ENCODE peak calls at places on chromosomes 5 and 9, in four cellular contexts. U is stimulated activated CD8-positive, alpha-beta memory T cell treated with anti-CD3 and anti-CD28 coated beads, Interleukin-4, amount 100 ng/mL, for 1 hour; F is T-cell; S is endodermal cell. G is an unnamed sample.

GRCh38 chr5:103117471-103117991 is 2.4 kb downstream of the GIN1 start:
- DNase-seq in F (no peak), U (no peak), S (no peak), G (no peak)

GRCh38 chr5:132369471-132370240 is at the start of gene SLC22A5:
- DNase-seq in F (peak; percentile 59), U (no peak), S (peak; percentile 94), G (peak; percentile 55)

GRCh38 chr9:97905228-97905627 is 17.1 kb downstream of the TRMO start:
- DNase-seq in F (no peak), S (no peak), U (no peak), G (peak; percentile 40)

GRCh38 chr5:151202381-151203139 is 21.3 kb downstream of the CCDC69 start:
- DNase-seq in F (no peak), S (no peak), U (no peak), G (no peak)

GRCh38 chr9:34669809-34670562 is 7.5 kb upstream of the CCL27 start:
- DNase-seq in S (no peak), U (no peak), F (no peak), G (no peak)

GRCh38 chr9:12774861-12775367 is at the start of gene LURAP1L:
- DNase-seq in U (no peak), F (no peak), S (peak; percentile 74), G (no peak)

GRCh38 chr9:89872426-89872912 is 267.7 kb downstream of the GADD45G start:
- DNase-seq in F (no peak), U (no peak), S (peak; percentile 30), G (no peak)

GRCh38 chr9:5644522-5644921 is 15.6 kb downstream of the RIC1 start:
- DNase-seq in U (no peak), F (no peak), S (no peak), G (no peak)

GRCh38 chr5:56176155-56176798 is 56.9 kb downstream of the ANKRD55 start:
- DNase-seq in S (no peak), U (no peak), F (no peak), G (no peak)

GRCh38 chr5:68134033-68134668 is 81.4 kb upstream of the PIK3R1 start:
- DNase-seq in U (no peak), S (peak; percentile 61), F (no peak), G (no peak)

GRCh38 chr5:138305797-138306196 is 25.8 kb downstream of the CDC25C start:
- DNase-seq in F (no peak), S (no peak), U (no peak), G (no peak)

GRCh38 chr5:10885026-10885425 is 124.0 kb upstream of the DAP start:
- DNase-seq in S (no peak), F (no peak), U (no peak), G (no peak)

GRCh38 chr5:170421822-170422221 is 32.7 kb upstream of the KCNMB1 start:
- DNase-seq in S (no peak), F (no peak), U (no peak), G (no peak)

GRCh38 chr5:40991168-40991980 is 79.8 kb downstream of the MROH2B start:
- DNase-seq in S (no peak), U (no peak), F (no peak), G (no peak)

GRCh38 chr5:140148508-140148907 is 22.8 kb downstream of the IGIP start:
- DNase-seq in S (peak; percentile 91), F (no peak), U (no peak), G (no peak)

GRCh38 chr9:16499866-16500265 is 370.6 kb downstream of the BNC2 start:
- DNase-seq in U (no peak), S (no peak), F (no peak), G (no peak)

GRCh38 chr5:179806250-179807045 is at the start of gene MGAT4B:
- DNase-seq in U (no peak), S (peak; percentile 86), F (no peak), G (no peak)

GRCh38 chr5:38673671-38674071 is 117.2 kb upstream of the LIFR start:
- DNase-seq in F (no peak), U (no peak), S (peak; percentile 66), G (no peak)

GRCh38 chr5:19498852-19499251 is 489.1 kb downstream of the CDH18 start:
- DNase-seq in S (no peak), F (no peak), U (no peak), G (no peak)

GRCh38 chr5:41641621-41642020 is 131.2 kb upstream of the PLCXD3 start:
- DNase-seq in S (no peak), F (no peak), U (no peak), G (no peak)

GRCh38 chr5:103119067-103119764 is 722 bp downstream of the GIN1 start:
- DNase-seq in F (no peak), S (no peak), U (no peak), G (no peak)

GRCh38 chr5:150498501-150498900 is 9.4 kb upstream of the NDST1 start:
- DNase-seq in U (no peak), F (no peak), S (peak; percentile 63), G (no peak)

GRCh38 chr9:124779368-124780059 is 2.6 kb downstream of the OLFML2A start:
- DNase-seq in F (no peak), S (peak; percentile 94), U (no peak), G (no peak)

GRCh38 chr9:130448035-130448624 is 3.4 kb downstream of the ASS1 start:
- DNase-seq in U (no peak), S (no peak), F (no peak), G (no peak)

GRCh38 chr5:81183811-81184748 is 49.0 kb upstream of the CKMT2 start:
- DNase-seq in F (no peak), S (no peak), U (no peak), G (no peak)

GRCh38 chr5:170917113-170917512 is 55.3 kb downstream of the RANBP17 start:
- DNase-seq in U (no peak), S (no peak), F (no peak), G (no peak)

GRCh38 chr9:78831726-78832125 is 534.8 kb downstream of the PSAT1 start:
- DNase-seq in F (no peak), U (no peak), S (no peak), G (no peak)

GRCh38 chr9:91760906-91761305 is 189.1 kb downstream of the ROR2 start:
- DNase-seq in U (no peak), S (no peak), F (no peak), G (no peak)

GRCh38 chr5:60677831-60678664 is 21.9 kb downstream of the DEPDC1B start:
- DNase-seq in F (no peak), U (no peak), S (no peak), G (no peak)

GRCh38 chr9:128180447-128180846 is 10.9 kb downstream of the CIZ1 start:
- DNase-seq in U (no peak), S (no peak), F (no peak), G (no peak)

GRCh38 chr9:134943411-134943810 is 25.7 kb upstream of the FCN1 start:
- DNase-seq in F (no peak), U (no peak), S (no peak), G (no peak)

GRCh38 chr5:35884125-35884788 is 27.6 kb downstream of the IL7R start:
- DNase-seq in U (no peak), F (no peak), S (no peak), G (no peak)

GRCh38 chr5:76771705-76772405 is 47.0 kb upstream of the F2RL1 start:
- DNase-seq in S (no peak), F (no peak), U (no peak), G (no peak)

GRCh38 chr9:38108326-38108725 is 39.3 kb upstream of the SHB start:
- DNase-seq in S (no peak), F (no peak), U (no peak), G (no peak)